ENCODE peak calls at places on chromosomes 4 and X, in six cellular contexts. One of them, this sample, is unnamed.

GRCh38 chr4:38162240-38162784 is 202.1 kb downstream of the PTTG2 start:
- DNase-seq in body of pancreas: peak; percentile 59
- DNase-seq in esophagus squamous epithelium: no peak
- DNase-seq in tibial nerve: no peak
- DNase-seq in lower leg skin: no peak
- DNase-seq in A549: no peak
- DNase-seq in this sample: no peak

GRCh38 chr4:85701881-85702321 is 227.0 kb downstream of the ARHGAP24 start:
- DNase-seq in A549: no peak
- DNase-seq in esophagus squamous epithelium: no peak
- DNase-seq in body of pancreas: no peak
- DNase-seq in lower leg skin: no peak
- DNase-seq in tibial nerve: no peak
- DNase-seq in this sample: no peak

GRCh38 chrX:1249101-1249887 is 19.3 kb upstream of the CSF2RA start:
- DNase-seq in lower leg skin: peak; percentile 66
- DNase-seq in A549: no peak
- DNase-seq in body of pancreas: no peak
- DNase-seq in esophagus squamous epithelium: no peak
- DNase-seq in tibial nerve: no peak
- DNase-seq in this sample: peak; percentile 24

GRCh38 chr4:167111622-167112021 is 122.7 kb downstream of the SPOCK3 start:
- DNase-seq in esophagus squamous epithelium: no peak
- DNase-seq in tibial nerve: no peak
- DNase-seq in lower leg skin: no peak
- DNase-seq in body of pancreas: no peak
- DNase-seq in A549: no peak
- DNase-seq in this sample: no peak

GRCh38 chrX:133415276-133416105 is at the start of gene GPC4:
- DNase-seq in esophagus squamous epithelium: no peak
- DNase-seq in body of pancreas: peak; percentile 85
- DNase-seq in A549: peak; percentile 8
- DNase-seq in tibial nerve: peak; percentile 22
- DNase-seq in lower leg skin: peak; percentile 20
- DNase-seq in this sample: peak; percentile 76

GRCh38 chr4:138861130-138861529 is 154.5 kb upstream of the NOCT start:
- DNase-seq in body of pancreas: no peak
- DNase-seq in tibial nerve: no peak
- DNase-seq in esophagus squamous epithelium: no peak
- DNase-seq in A549: no peak
- DNase-seq in lower leg skin: no peak
- DNase-seq in this sample: no peak

GRCh38 chr4:86967798-86968197 is 33.0 kb downstream of the AFF1 start:
- DNase-seq in body of pancreas: no peak
- DNase-seq in esophagus squamous epithelium: no peak
- DNase-seq in lower leg skin: no peak
- DNase-seq in A549: no peak
- DNase-seq in tibial nerve: no peak
- DNase-seq in this sample: no peak

GRCh38 chr4:3201718-3202702 is 46.9 kb upstream of the MSANTD1 start:
- DNase-seq in body of pancreas: peak; percentile 10
- DNase-seq in lower leg skin: no peak
- DNase-seq in A549: no peak
- DNase-seq in esophagus squamous epithelium: no peak
- DNase-seq in tibial nerve: no peak
- DNase-seq in this sample: peak; percentile 18

GRCh38 chrX:66408507-66408906 is 230.4 kb downstream of the EDA2R start:
- DNase-seq in esophagus squamous epithelium: no peak
- DNase-seq in lower leg skin: no peak
- DNase-seq in A549: no peak
- DNase-seq in tibial nerve: no peak
- DNase-seq in body of pancreas: no peak
- DNase-seq in this sample: no peak

GRCh38 chrX:69085826-69086225 is 79.4 kb downstream of the PJA1 start:
- DNase-seq in A549: no peak
- DNase-seq in body of pancreas: no peak
- DNase-seq in tibial nerve: no peak
- DNase-seq in lower leg skin: no peak
- DNase-seq in esophagus squamous epithelium: no peak
- DNase-seq in this sample: no peak

GRCh38 chr4:86092684-86093083 is 267.2 kb downstream of the MAPK10 start:
- DNase-seq in esophagus squamous epithelium: no peak
- DNase-seq in lower leg skin: no peak
- DNase-seq in body of pancreas: no peak
- DNase-seq in tibial nerve: no peak
- DNase-seq in A549: peak; percentile 15
- DNase-seq in this sample: no peak

GRCh38 chr4:86894465-86894864 is 2.2 kb upstream of the C4orf36 start:
- DNase-seq in lower leg skin: no peak
- DNase-seq in body of pancreas: no peak
- DNase-seq in esophagus squamous epithelium: no peak
- DNase-seq in tibial nerve: no peak
- DNase-seq in A549: no peak
- DNase-seq in this sample: no peak

GRCh38 chr4:28686618-28687017 is 1826.0 kb downstream of the STIM2 start:
- DNase-seq in body of pancreas: peak; percentile 16
- DNase-seq in lower leg skin: no peak
- DNase-seq in tibial nerve: no peak
- DNase-seq in A549: peak; percentile 3
- DNase-seq in esophagus squamous epithelium: no peak
- DNase-seq in this sample: peak; percentile 8
- TF ChIP-seq CTCF in body of pancreas: no peak
- TF ChIP-seq CTCF in lower leg skin: no peak
- TF ChIP-seq CTCF in tibial nerve: no peak
- TF ChIP-seq CTCF in A549: peak; percentile 8
- TF ChIP-seq CTCF in esophagus squamous epithelium: no peak
- TF ChIP-seq CTCF in this sample: no peak

DNA sequence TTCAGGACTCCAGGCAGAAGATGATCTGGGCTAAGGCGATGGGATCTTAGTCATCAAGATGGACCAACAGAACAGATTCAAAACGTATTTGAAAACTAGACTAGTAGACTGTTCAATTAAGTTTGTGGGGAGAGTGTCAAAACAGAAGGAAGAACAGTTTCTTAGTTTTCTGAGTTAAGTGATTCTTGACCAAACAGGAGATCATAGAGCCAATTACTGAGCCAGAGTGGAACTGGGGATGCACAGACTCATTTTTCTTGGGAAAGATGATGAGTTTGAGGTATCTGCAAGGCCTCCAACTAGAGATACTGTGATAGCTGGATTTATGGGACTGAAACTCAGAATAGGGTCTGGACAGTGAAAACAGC is 119.5 kb downstream of the REELD1 start:
- DNase-seq in lower leg skin: no peak
- DNase-seq in body of pancreas: no peak
- DNase-seq in tibial nerve: no peak
- DNase-seq in esophagus squamous epithelium: no peak
- DNase-seq in A549: no peak
- DNase-seq in this sample: no peak
- H3K4me3 ChIP-seq in lower leg skin: no peak overlapping the region
- H3K4me3 ChIP-seq in body of pancreas: no peak overlapping the region
- H3K4me3 ChIP-seq in tibial nerve: no peak overlapping the region
- H3K4me3 ChIP-seq in esophagus squamous epithelium: no peak overlapping the region
- H3K4me3 ChIP-seq in A549: no peak overlapping the region
- H3K4me3 ChIP-seq in this sample: no peak overlapping the region

GRCh38 chr4:70704333-70705145 is 16.2 kb downstream of the UTP3 start:
- DNase-seq in lower leg skin: peak; percentile 67
- DNase-seq in body of pancreas: peak; percentile 82
- DNase-seq in tibial nerve: peak; percentile 55
- DNase-seq in esophagus squamous epithelium: peak; percentile 14
- DNase-seq in A549: peak; percentile 49
- DNase-seq in this sample: peak; percentile 88
- TF ChIP-seq POLR2A in lower leg skin: no peak
- TF ChIP-seq POLR2A in body of pancreas: peak; percentile 45
- TF ChIP-seq POLR2A in tibial nerve: peak; percentile 6
- TF ChIP-seq POLR2A in esophagus squamous epithelium: peak; percentile 7
- TF ChIP-seq POLR2A in A549: peak; percentile 52
- TF ChIP-seq POLR2A in this sample: peak; percentile 13

GRCh38 chr4:66606215-66606614 is 935.9 kb upstream of the EPHA5 start:
- DNase-seq in A549: no peak
- DNase-seq in tibial nerve: no peak
- DNase-seq in esophagus squamous epithelium: no peak
- DNase-seq in lower leg skin: no peak
- DNase-seq in body of pancreas: no peak
- DNase-seq in this sample: no peak
- TF ChIP-seq CTCF in A549: no peak
- TF ChIP-seq CTCF in tibial nerve: no peak
- TF ChIP-seq CTCF in esophagus squamous epithelium: no peak
- TF ChIP-seq CTCF in lower leg skin: no peak
- TF ChIP-seq CTCF in body of pancreas: no peak
- TF ChIP-seq CTCF in this sample: no peak

DNA sequence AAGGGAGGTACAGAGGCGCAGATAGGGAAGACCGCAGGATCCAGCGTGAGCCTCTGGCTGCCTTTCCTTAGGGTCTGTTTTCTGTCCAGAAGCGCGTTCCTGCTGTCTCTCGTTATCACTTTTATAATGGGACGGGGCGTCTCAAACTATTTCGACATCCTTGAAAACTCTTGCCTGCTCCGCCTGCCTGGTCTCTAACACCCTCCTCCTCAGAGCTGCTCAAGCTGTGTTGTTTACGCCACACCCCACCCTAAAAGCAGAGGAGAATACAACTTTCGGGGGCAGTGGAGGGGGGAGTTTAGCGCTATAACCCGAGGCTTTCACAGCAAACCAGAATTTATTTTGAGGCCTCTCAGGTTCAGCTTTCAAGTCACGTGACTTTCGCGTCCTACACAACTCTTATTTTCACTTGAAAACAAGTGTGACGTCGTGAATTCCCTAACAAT is 646 bp upstream of the FAM3A start:
- DNase-seq in body of pancreas: no peak
- DNase-seq in esophagus squamous epithelium: no peak
- DNase-seq in lower leg skin: no peak
- DNase-seq in A549: no peak
- DNase-seq in tibial nerve: no peak
- DNase-seq in this sample: no peak
- H3K4me3 ChIP-seq in body of pancreas: no peak overlapping the region
- H3K4me3 ChIP-seq in esophagus squamous epithelium: peak overlapping the region; percentile 73
- H3K4me3 ChIP-seq in lower leg skin: no peak overlapping the region
- H3K4me3 ChIP-seq in A549: peak overlapping the region; percentile 41
- H3K4me3 ChIP-seq in tibial nerve: peak overlapping the region; percentile 11
- H3K4me3 ChIP-seq in this sample: peak overlapping the region; percentile 27

DNA sequence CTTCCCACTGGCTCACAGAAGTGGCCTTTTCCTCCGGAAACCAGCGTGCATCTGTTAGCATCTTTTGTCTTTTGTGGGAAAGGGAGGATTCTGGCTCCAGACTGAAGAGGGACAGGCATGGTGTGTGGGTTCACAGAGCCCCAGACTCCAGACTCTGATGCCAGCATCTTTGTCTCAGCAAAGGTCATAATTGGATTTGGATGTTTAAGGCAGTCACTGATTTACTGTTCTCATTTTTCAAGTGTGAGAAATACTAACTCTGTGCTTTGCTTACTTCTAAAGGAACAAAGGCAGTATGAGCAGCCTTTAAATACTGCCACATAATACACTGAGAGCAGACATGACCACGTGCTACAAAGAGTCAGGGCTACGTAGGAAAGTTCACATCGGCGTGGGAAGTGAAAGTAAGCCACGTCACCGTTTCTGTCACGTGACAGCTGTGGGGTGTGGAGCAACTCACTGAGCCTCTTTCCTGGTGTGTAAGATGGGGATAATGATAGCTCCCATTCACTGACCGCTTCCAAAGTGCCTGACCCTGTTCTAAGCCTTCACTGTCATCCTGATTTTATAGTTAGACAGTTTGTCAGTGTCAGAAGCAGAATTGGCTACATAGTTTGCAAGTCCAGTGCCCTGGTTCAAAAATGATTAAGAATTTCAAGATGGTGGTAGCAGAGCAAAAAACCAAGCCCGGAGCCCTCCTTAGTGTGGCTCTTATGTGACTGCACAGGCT is 24.8 kb upstream of the TMSB4X start:
- DNase-seq in lower leg skin: peak; percentile 86
- DNase-seq in esophagus squamous epithelium: peak; percentile 32
- DNase-seq in body of pancreas: peak; percentile 69
- DNase-seq in A549: no peak
- DNase-seq in tibial nerve: peak; percentile 66
- DNase-seq in this sample: peak; percentile 89
- TF ChIP-seq POLR2A in lower leg skin: no peak
- TF ChIP-seq POLR2A in esophagus squamous epithelium: no peak
- TF ChIP-seq POLR2A in body of pancreas: no peak
- TF ChIP-seq POLR2A in A549: no peak
- TF ChIP-seq POLR2A in tibial nerve: no peak
- TF ChIP-seq POLR2A in this sample: peak; percentile 43

DNA sequence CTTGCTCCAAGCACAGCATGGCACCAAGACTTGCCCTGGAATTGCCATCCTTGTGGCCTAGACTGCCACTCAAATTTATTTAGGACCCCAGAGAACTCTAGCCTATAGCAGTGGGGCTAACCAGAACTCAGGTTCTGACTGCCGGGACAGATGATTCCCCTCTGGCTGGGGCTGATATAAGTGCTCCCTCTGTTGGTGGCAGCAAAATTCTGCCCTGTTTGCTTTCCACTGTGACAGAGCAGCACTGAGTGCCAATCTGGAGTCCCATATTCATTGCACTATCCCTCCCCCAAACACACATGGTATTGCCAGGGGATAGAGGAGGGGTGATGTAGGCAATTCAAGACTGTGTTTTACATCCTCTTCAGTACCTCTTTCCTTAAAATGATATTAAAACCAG is 1081.9 kb downstream of the FAT4 start:
- DNase-seq in body of pancreas: no peak
- DNase-seq in lower leg skin: no peak
- DNase-seq in A549: no peak
- DNase-seq in esophagus squamous epithelium: no peak
- DNase-seq in tibial nerve: no peak
- DNase-seq in this sample: no peak
- TF ChIP-seq CTCF in body of pancreas: no peak
- TF ChIP-seq CTCF in lower leg skin: no peak
- TF ChIP-seq CTCF in A549: no peak
- TF ChIP-seq CTCF in esophagus squamous epithelium: no peak
- TF ChIP-seq CTCF in tibial nerve: no peak
- TF ChIP-seq CTCF in this sample: no peak

GRCh38 chr4:148299337-148299736 is 142.9 kb downstream of the NR3C2 start:
- DNase-seq in A549: no peak
- DNase-seq in lower leg skin: no peak
- DNase-seq in tibial nerve: no peak
- DNase-seq in esophagus squamous epithelium: no peak
- DNase-seq in body of pancreas: no peak
- DNase-seq in this sample: no peak
- H3K4me3 ChIP-seq in A549: no peak overlapping the region
- H3K4me3 ChIP-seq in lower leg skin: no peak overlapping the region
- H3K4me3 ChIP-seq in tibial nerve: no peak overlapping the region
- H3K4me3 ChIP-seq in esophagus squamous epithelium: no peak overlapping the region
- H3K4me3 ChIP-seq in body of pancreas: no peak overlapping the region
- H3K4me3 ChIP-seq in this sample: no peak overlapping the region